ENCODE peak calls at places on chromosomes 3 and 15, in ten cellular contexts. L is astrocyte of the spinal cord, S is Peyer's patch, T is heart left ventricle, H is transverse colon, Y is esophagus muscularis mucosa, K is cardiac fibroblast, J is HFF-Myc, N is A549, U is H1. X is an unnamed sample.

GRCh38 chr3:187931111-187931510 is 185.8 kb upstream of the BCL6 start:
- DNase-seq in L (peak), S (no peak), T (no peak), H (no peak), Y (no peak), K (no peak), J (no peak), N (no peak), U (no peak), X (no peak)

GRCh38 chr3:154749514-154749913 is 319.5 kb upstream of the GPR149 start:
- DNase-seq in L (no peak), S (no peak), T (no peak), H (no peak), Y (no peak), K (no peak), J (no peak), N (no peak), U (no peak), X (no peak)

GRCh38 chr3:73614385-73614784 is 10.4 kb downstream of the PDZRN3 start:
- DNase-seq in L (peak), S (no peak), T (no peak), H (peak), Y (no peak), K (peak), J (no peak), N (no peak), U (no peak), X (no peak)

GRCh38 chr3:107065094-107065861 is 312.0 kb upstream of the CCDC54 start:
- DNase-seq in L (peak), S (no peak), T (no peak), H (no peak), Y (no peak), K (peak), J (no peak), N (no peak), U (no peak), X (no peak)

GRCh38 chr3:187770224-187770623 is 25.0 kb upstream of the BCL6 start:
- DNase-seq in L (no peak), S (no peak), T (no peak), H (no peak), Y (no peak), K (no peak), J (no peak), N (no peak), U (no peak), X (no peak)

GRCh38 chr3:101676219-101676764 is 640 bp downstream of the ZBTB11 start:
- DNase-seq in L (peak), S (peak), T (peak), H (peak), Y (peak), K (peak), J (peak), N (peak), U (peak), X (peak)

GRCh38 chr3:176848431-176849214 is 348.7 kb downstream of the TBL1XR1 start:
- DNase-seq in L (no peak), S (no peak), T (no peak), H (no peak), Y (no peak), K (peak), J (no peak), N (no peak), U (no peak), X (no peak)

GRCh38 chr15:75646944-75647364 is 758 bp upstream of the SNX33 start:
- DNase-seq in L (no peak), S (no peak), T (peak), H (peak), Y (no peak), K (no peak), J (no peak), N (no peak), U (no peak), X (no peak)

DNA sequence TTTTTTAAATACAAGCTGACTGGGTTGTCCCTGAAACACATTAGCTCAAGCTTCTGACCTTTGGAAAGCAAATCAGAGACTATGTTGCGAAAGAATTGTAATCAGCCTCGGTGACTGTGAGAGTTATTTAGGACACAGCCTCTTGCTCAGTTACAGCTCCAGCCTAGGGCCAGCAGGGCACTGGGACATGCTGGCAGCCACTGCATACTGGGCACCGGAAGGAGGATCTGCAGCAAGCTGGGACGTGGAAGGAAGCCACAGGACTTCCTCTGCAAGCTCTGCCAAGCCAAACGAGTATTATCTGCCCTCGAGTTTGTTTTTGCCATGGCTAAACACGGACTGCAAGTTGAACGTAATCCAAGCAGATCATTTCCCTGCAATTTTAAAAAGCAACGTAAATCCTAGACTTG is 24.4 kb upstream of the COPG1 start:
- DNase-seq in L (peak), S (peak), T (peak), H (peak), Y (no peak), K (peak), J (no peak), N (peak), U (no peak), X (peak)
- H3K4me3 ChIP-seq in L (no peak), S (peak), T (peak), H (no peak), Y (peak), K (peak), J (no peak), N (peak), U (no peak), X (no peak)

GRCh38 chr15:59741274-59741906 is 52.3 kb upstream of the BNIP2 start:
- DNase-seq in L (peak), S (no peak), T (no peak), H (no peak), Y (no peak), K (peak), J (no peak), N (peak), U (no peak), X (no peak)
- TF ChIP-seq CTCF in L (peak), S (peak), T (peak), H (no peak), Y (no peak), K (peak), J (peak), N (peak), U (peak), X (no peak)

DNA sequence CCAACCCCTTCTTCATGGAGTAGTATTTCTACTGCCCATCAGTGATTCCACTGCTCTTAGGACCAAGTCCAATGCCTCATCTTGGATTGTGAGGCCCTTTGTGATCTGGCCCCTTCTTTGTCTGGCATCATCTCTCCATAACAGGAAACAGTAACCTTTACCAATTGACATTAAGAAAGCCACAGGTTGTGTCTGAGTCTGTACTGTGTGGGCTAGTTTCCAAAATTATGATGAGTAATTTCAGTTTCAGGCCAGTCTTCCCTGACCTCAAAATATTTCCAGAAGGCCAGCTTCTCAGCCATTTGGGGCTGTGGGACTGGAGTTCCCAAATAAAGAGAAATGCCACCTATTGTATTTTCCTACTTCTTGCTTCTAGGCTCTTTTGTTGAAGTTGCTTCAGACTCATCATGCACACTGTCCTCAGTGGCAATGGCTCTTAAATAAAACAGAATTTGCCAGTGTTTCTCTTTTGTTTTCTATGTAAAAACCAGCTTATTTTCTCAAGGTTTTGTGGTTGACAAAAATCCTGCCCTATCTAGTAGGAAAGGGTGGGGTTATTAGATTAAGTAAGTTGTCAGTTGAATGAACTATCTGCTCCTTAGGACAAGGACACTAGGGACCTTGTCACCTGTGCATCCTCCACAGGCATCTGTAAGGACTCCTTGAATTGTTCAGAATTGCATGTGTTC is 47.0 kb upstream of the ACKR4 start:
- DNase-seq in L (peak), S (no peak), T (no peak), H (no peak), Y (no peak), K (peak), J (no peak), N (no peak), U (no peak), X (no peak)
- H3K4me3 ChIP-seq in L (no peak), S (no peak), T (no peak), H (no peak), Y (no peak), K (no peak), J (no peak), N (no peak), U (no peak), X (no peak)

DNA sequence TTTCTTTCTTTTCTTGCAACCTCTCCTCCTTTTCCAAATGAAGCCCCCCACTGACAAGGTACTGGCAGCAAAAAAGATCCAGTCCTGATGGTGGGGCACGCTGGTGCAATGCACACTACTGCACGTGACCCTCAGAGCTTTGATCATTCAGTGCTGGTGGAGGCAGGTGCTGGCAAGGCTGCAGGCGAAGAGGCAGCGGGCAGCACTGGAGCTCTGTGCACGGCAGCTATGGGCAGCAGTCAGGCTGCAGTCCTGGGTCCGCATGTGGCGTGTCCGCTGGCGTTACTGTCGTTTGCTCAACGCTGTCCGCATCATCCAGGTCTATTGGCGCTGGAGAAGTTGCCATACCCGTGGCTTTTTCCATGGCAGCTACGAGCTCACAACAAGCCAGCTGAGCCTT is 40.1 kb upstream of the IQCF6 start:
- DNase-seq in L (no peak), S (no peak), T (peak), H (no peak), Y (peak), K (no peak), J (no peak), N (no peak), U (no peak), X (no peak)
- TF ChIP-seq CTCF in L (no peak), S (no peak), T (no peak), H (no peak), Y (no peak), K (no peak), J (no peak), N (no peak), U (no peak), X (no peak)

GRCh38 chr15:36401586-36401966 is 177.8 kb upstream of the CDIN1 start:
- DNase-seq in L (no peak), S (no peak), T (no peak), H (no peak), Y (no peak), K (peak), J (no peak), N (no peak), U (no peak), X (no peak)
- H3K4me3 ChIP-seq in L (no peak), S (no peak), T (no peak), H (no peak), Y (no peak), K (peak), J (no peak), N (peak), U (no peak), X (no peak)

GRCh38 chr3:53677406-53677805 is 168.8 kb downstream of the CHDH start:
- DNase-seq in L (no peak), S (no peak), T (no peak), H (no peak), Y (peak), K (no peak), J (no peak), N (no peak), U (no peak), X (no peak)
- TF ChIP-seq CTCF in L (no peak), S (peak), T (peak), H (peak), Y (no peak), K (no peak), J (no peak), N (peak), U (no peak), X (no peak)

DNA sequence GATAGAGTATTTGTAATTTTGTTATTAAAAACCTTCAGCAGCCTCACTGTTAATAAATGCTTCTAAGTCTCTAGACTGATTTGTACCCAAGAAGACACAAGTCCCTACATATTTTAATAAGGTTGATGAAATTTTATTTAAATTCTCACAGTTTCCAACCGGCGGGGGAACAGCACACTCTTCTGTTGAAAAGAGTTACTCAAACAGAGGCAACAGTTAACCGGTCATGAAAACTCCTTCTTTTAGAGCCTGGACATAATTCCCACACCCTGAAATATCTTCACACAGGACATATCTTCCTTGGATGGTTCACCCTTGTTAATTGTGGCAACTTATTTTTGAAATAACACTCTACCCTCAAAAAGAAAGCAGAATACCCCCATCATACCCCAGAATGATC is 278.8 kb downstream of the FOXP1 start:
- DNase-seq in L (peak), S (no peak), T (no peak), H (peak), Y (no peak), K (peak), J (no peak), N (no peak), U (no peak), X (no peak)
- H3K4me3 ChIP-seq in L (peak), S (peak), T (peak), H (no peak), Y (peak), K (no peak), J (no peak), N (no peak), U (peak), X (no peak)

GRCh38 chr3:112635674-112636073 is 5.3 kb downstream of the CCDC80 start:
- DNase-seq in L (peak), S (no peak), T (no peak), H (peak), Y (no peak), K (peak), J (no peak), N (no peak), U (no peak), X (peak)
- TF ChIP-seq CTCF in L (no peak), S (no peak), T (no peak), H (no peak), Y (no peak), K (peak), J (no peak), N (no peak), U (no peak), X (peak)

X was measured in AG04449.